ENCODE peak calls at places on chromosomes 2 and 18, in five cellular contexts. X, V, I, Y and K are unnamed samples.

GRCh38 chr18:67280843-67281242 is 235.7 kb downstream of the DSEL start:
- DNase-seq in X (no peak), V (no peak), I (no peak), Y (no peak), K (no peak)

GRCh38 chr2:217434183-217434620 is 568.6 kb downstream of the TNS1 start:
- DNase-seq in X (peak), V (peak), I (peak), Y (peak), K (no peak)

GRCh38 chr2:173278794-173279527 is 75.7 kb upstream of the CDCA7 start:
- DNase-seq in X (no peak), V (no peak), I (no peak), Y (no peak), K (no peak)

GRCh38 chr2:8954990-8955389 is 48.5 kb downstream of the MBOAT2 start:
- DNase-seq in X (no peak), V (no peak), I (no peak), Y (no peak), K (no peak)

GRCh38 chr2:55961318-55961911 is 37.8 kb upstream of the EFEMP1 start:
- DNase-seq in X (peak), V (peak), I (peak), Y (no peak), K (no peak)

GRCh38 chr2:215454519-215454918 is 18.7 kb upstream of the FN1 start:
- DNase-seq in X (peak), V (no peak), I (peak), Y (no peak), K (no peak)

GRCh38 chr2:52311862-52312261 is 1279.9 kb upstream of the NRXN1 start:
- DNase-seq in X (no peak), V (no peak), I (no peak), Y (no peak), K (no peak)

GRCh38 chr2:1041012-1041805 is 90.6 kb downstream of the SNTG2 start:
- DNase-seq in X (no peak), V (no peak), I (no peak), Y (no peak), K (no peak)

GRCh38 chr18:10099539-10100140 is 185.8 kb downstream of the VAPA start:
- DNase-seq in X (no peak), V (no peak), I (no peak), Y (no peak), K (peak)

GRCh38 chr2:63488118-63488713 is 100.1 kb downstream of the WDPCP start:
- DNase-seq in X (peak), V (peak), I (peak), Y (no peak), K (no peak)

GRCh38 chr2:154912215-154912614 is 213.7 kb downstream of the KCNJ3 start:
- DNase-seq in X (no peak), V (no peak), I (no peak), Y (no peak), K (no peak)

GRCh38 chr2:138112536-138112935 is 148.3 kb downstream of the HNMT start:
- DNase-seq in X (peak), V (no peak), I (no peak), Y (no peak), K (no peak)

GRCh38 chr2:228777855-228778355 is 493.2 kb downstream of the PID1 start:
- DNase-seq in X (no peak), V (no peak), I (no peak), Y (no peak), K (no peak)

GRCh38 chr2:167862787-167863186 is 384.6 kb downstream of the STK39 start:
- DNase-seq in X (no peak), V (no peak), I (no peak), Y (no peak), K (no peak)

DNA sequence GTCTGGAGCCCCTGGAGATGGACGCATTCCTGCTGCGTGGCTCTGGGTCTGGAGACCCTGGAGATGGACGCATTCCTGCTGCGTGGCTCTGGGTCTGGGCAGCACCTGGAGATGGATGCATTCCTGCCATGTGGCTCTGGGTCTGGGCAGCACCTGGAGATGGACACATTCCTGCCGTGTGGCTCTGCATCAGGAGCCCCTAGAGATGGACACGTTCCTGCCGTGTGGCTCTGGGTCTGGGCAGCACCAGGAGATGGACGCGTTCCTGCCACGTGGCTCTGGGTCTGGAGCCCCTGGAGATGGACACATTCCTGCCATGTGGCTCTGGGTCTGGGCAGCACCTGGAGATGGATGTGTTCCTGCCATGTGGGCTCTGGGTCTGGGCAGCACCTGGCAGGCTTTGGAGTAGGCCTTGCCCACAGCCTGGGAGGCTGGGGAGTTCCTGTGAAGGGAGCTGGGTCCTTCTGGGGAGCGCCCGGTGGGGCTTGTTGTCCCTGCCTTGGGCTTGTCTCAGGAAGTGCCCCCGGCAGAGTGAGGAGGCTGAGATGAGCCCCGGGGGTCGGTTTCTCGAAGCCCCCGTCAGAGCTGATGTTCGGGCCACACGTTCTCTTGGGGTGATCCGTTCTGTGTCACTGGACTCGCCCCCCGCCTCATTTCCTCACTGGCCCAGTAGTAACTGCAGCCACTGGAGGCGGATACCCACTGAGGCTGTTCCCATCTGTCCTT is 41.0 kb downstream of the SH3BP4 start:
- DNase-seq in X (no peak), V (no peak), I (no peak), Y (no peak), K (no peak)
- H3K27ac ChIP-seq in X (no peak), V (no peak), I (peak), Y (no peak), K (no peak)

GRCh38 chr2:191013876-191014652 is at the start of gene STAT1:
- DNase-seq in X (peak), V (peak), I (peak), Y (peak), K (peak)
- TF ChIP-seq POLR2A in X (peak), V (peak), I (peak), Y (peak), K (no peak)

DNA sequence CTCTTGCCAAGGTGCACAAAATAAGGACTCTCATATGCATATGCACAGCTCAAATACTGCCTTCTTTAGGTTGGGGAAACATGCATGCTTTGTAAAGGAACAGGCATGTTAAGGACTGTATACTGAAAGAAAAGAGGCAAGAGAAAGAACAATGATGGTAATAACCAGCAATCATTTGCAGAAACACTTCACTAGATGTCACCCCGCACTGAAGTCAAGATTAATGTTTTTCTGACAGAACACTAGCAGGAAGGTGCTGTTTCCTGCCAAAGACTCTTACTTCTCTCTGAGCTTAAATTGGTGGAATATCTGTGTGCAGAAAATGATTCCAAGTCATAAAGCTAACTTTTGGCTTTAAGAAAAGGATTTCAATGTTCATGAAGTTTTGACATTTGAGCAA is 19.4 kb upstream of the CSRNP3 start:
- DNase-seq in X (peak), V (no peak), I (no peak), Y (no peak), K (no peak)
- TF ChIP-seq CTCF in X (no peak), V (no peak), I (no peak), Y (no peak), K (no peak)

DNA sequence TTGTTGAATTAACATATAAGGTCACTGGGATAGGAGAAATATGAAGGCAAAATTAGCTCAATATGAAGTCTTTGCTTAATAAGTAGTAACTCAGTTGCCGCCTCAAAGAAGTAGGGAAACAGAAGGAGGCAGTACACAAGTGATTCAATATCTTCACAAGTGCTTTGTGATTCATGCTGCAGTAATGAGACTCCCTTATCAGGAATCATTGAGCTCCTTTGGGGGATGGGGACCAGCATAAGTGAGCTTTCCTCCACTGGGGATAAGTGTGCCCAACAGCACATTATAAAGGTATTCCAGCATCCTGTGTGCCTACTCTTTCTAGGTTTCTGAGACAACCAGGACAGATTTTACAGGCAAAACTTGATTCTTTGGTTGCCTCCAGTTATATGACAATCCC is 323.4 kb upstream of the UBE2E3 start:
- DNase-seq in X (no peak), V (no peak), I (no peak), Y (no peak), K (no peak)
- H3K27ac ChIP-seq in X (no peak), V (no peak), I (peak), Y (no peak), K (no peak)

DNA sequence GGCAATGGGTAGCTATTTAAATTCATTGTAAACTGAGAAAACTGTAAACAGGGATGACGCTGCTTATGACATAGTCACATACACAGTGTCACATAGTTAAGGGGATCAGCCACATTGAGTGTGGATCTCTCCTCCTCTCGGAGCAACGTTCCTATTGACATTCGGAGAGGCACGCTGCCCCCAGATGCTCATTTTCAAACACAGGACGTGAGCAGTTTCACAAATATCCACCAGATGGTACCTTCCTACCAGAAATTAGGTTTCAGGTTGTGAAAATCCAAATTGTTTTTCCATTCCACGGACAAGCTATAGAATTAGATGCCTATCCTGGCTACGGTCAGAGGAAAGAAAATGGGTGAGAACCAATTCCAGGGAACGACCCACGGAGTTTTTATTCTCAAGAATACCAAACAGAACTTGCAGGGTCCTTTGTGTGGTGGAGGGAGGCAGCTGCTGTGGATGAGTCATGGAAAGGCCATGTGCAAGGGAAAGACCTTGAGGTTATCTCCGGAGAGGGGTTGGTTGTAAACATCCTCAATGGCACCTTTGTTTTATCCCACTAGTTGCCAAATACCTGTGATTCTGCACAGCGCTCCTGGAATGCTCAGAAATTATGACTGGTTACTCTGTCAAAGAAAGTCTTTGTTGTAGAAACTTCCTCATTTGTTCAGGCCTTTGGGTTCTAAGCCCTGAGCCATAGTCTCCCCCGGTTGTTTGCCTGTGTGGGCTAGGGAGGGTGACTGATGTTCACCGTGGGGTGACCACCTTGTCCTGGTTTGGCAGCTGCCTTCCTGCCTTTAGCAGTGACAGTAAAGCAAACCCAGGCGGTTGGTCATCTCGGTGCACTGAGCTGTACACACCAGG is 88.0 kb downstream of the ACTR3 start:
- DNase-seq in X (peak), V (no peak), I (no peak), Y (no peak), K (no peak)
- TF ChIP-seq POLR2A in X (no peak), V (no peak), I (no peak), Y (no peak), K (no peak)

DNA sequence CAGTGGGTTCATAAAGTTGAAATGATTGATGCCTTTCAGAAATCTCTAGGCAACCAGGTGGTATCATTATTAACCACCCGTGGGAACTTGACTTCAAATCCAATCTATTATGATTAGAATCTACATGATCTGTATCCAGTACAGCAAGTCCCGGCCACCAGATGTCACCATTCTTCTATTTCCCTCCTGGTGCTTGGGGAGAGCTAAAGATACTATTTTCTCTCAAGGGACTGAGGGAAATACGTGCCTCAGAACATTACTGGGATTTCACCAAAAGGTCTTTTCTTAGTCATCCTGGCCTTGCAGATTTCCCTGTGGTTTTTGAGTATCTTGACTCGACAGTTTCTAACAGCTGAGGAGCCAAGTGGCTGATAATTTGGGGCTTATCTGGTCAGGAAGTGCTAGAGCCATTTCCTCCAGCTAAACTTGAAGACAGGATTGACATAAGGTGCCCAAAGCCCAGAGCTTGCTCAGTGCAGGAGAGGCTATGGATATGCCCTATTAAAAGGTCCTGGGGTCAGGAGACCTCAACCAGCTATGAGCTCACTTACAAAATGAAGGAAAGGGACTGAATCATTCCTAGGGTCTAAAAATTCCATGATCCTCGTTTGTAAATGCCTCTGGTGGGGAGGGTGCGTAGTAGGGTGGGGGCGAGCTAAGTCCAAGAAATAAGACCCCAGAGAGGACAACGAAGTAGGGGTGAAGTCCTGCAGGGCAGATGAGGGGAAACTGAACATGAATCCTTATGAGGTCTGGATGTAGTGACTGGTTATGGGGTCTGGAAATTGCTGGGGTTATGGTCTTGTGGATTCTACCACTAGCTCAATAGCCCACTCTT is 135.4 kb upstream of the MGAT5 start:
- DNase-seq in X (peak), V (peak), I (peak), Y (peak), K (no peak)
- TF ChIP-seq CTCF in X (peak), V (peak), I (peak), Y (peak), K (peak)

DNA sequence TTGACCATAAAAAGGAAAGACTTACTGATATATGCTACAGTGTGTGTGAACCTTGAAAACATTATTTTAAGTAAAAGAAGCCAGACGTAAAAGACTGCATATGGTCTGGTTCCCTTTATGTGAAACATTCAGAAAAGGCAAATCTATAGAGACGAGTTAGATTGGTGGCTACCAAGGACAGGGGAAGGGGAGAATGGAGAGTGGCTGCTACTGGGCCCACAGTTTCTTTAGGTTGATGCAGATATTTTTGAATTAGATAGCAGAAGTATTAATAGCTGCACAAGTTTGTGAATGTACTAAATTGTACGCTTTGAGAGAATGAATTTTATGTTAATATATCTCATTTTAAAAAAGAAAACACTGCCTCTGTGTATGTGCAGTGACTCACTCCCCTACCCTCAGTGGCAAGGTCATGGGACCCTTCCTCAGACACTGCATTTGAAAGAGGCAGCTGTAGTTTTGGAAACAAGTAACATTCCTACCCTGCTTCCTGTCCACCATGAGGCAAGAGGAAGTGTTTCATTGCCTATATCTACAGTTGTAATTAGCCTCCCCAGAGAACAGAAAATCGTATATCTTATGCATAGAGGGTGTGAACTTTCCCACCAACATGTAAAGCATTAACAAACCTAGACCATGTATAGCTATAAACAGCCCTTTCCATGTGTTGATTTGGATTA is 29.8 kb upstream of the ARMC9 start:
- DNase-seq in X (peak), V (no peak), I (no peak), Y (no peak), K (no peak)
- H3K27ac ChIP-seq in X (peak), V (no peak), I (no peak), Y (no peak), K (no peak)